ENCODE peak calls at places on chromosome 2, in seven cellular contexts. M, C, Q, H, E, K and R are unnamed samples.

GRCh38 chr2:9222246-9222898 is 15.8 kb downstream of the ASAP2 start:
- DNase-seq in M (peak), Q (no peak), C (no peak), K (no peak), H (no peak), E (peak), R (no peak)

GRCh38 chr2:136359121-136359965 is 241.4 kb upstream of the CXCR4 start:
- DNase-seq in K (no peak), M (no peak), E (no peak), Q (no peak), H (no peak), C (no peak), R (no peak)

GRCh38 chr2:96241901-96242611 is 23.7 kb downstream of the TMEM127 start:
- DNase-seq in Q (peak), C (peak), K (peak), M (peak), H (no peak), E (peak), R (peak)

GRCh38 chr2:71930073-71930681 is 217.5 kb downstream of the CYP26B1 start:
- DNase-seq in C (no peak), E (no peak), Q (no peak), H (no peak), K (peak), M (no peak), R (no peak)

GRCh38 chr2:108492364-108492763 is 41.9 kb upstream of the LIMS1 start:
- DNase-seq in E (peak), Q (no peak), K (no peak), C (no peak), M (peak), H (no peak), R (peak)

GRCh38 chr2:150228936-150229335 is 258.5 kb downstream of the RND3 start:
- DNase-seq in K (no peak), C (no peak), M (no peak), Q (no peak), E (no peak), H (no peak), R (no peak)

GRCh38 chr2:218387369-218388194 is 5.5 kb downstream of the SLC11A1 start:
- DNase-seq in H (no peak), C (peak), E (peak), K (no peak), M (peak), Q (no peak), R (peak)

GRCh38 chr2:145597809-145598208 is 1077.9 kb upstream of the ZEB2 start:
- DNase-seq in Q (no peak), K (no peak), E (peak), C (no peak), H (no peak), M (no peak), R (no peak)

GRCh38 chr2:194545978-194546377 is 1111.0 kb upstream of the SLC39A10 start:
- DNase-seq in Q (no peak), K (no peak), M (peak), C (no peak), E (no peak), H (peak), R (peak)